ENCODE peak calls at places on chromosome 1, in five cellular contexts. O is right lobe of liver; W is IMR-90; F is CD4-positive, alpha-beta memory T cell; S is thoracic aorta. D is an unnamed sample.

GRCh38 chr1:178465011-178465410 is 31.8 kb downstream of the CLEC20A start:
- DNase-seq in S (no peak), F (no peak), W (peak; percentile 73), O (no peak), D (no peak)

GRCh38 chr1:211282023-211282373 is 22.8 kb downstream of the RCOR3 start:
- DNase-seq in S (no peak), F (no peak), O (no peak), W (no peak), D (no peak)

GRCh38 chr1:53115403-53116306 is 26.8 kb downstream of the SLC1A7 start:
- DNase-seq in S (no peak), F (no peak), O (no peak), W (peak; percentile 65), D (no peak)

GRCh38 chr1:7550981-7551380 is 220.1 kb upstream of the VAMP3 start:
- DNase-seq in S (no peak), O (peak; percentile 30), F (no peak), W (no peak), D (no peak)

GRCh38 chr1:167663002-167663772 is 33.2 kb downstream of the RCSD1 start:
- DNase-seq in O (no peak), F (no peak), S (no peak), W (peak; percentile 47), D (no peak)

GRCh38 chr1:56200446-56200845 is 378.9 kb downstream of the PLPP3 start:
- DNase-seq in F (no peak), S (no peak), W (peak; percentile 46), O (no peak), D (no peak)

GRCh38 chr1:147840909-147841308 is 61.7 kb upstream of the GJA8 start:
- DNase-seq in W (peak; percentile 9), F (no peak), S (no peak), O (no peak), D (no peak)

GRCh38 chr1:203621559-203622130 is 5.0 kb upstream of the ATP2B4 start:
- DNase-seq in O (no peak), S (no peak), F (no peak), W (no peak), D (no peak)

GRCh38 chr1:7388141-7388487 is 383.0 kb upstream of the VAMP3 start:
- DNase-seq in S (no peak), O (no peak), F (no peak), W (no peak), D (no peak)

GRCh38 chr1:201119826-201120225 is 7.2 kb downstream of the ASCL5 start:
- DNase-seq in F (no peak), S (no peak), W (no peak), O (no peak), D (no peak)

GRCh38 chr1:44643721-44644330 is 30.5 kb downstream of the TMEM53 start:
- DNase-seq in S (no peak), F (no peak), W (no peak), O (no peak), D (no peak)

GRCh38 chr1:44642925-44643324 is 31.4 kb downstream of the TMEM53 start:
- DNase-seq in W (no peak), O (no peak), F (no peak), S (no peak), D (no peak)

GRCh38 chr1:44640178-44640865 is 34.0 kb downstream of the TMEM53 start:
- DNase-seq in W (no peak), O (no peak), F (no peak), S (no peak), D (no peak)

GRCh38 chr1:44642255-44642654 is 32.0 kb downstream of the TMEM53 start:
- DNase-seq in S (no peak), F (no peak), O (no peak), W (no peak), D (no peak)

GRCh38 chr1:44641126-44642102 is 32.9 kb downstream of the TMEM53 start:
- DNase-seq in O (no peak), W (no peak), F (no peak), S (no peak), D (no peak)
- H3K36me3 ChIP-seq in O (peaks cover 9% of the 10 kb centered on the region), W (peaks cover 68% of the 10 kb centered on the region), F (peaks cover 83% of the 10 kb centered on the region), S (peaks cover 36% of the 10 kb centered on the region), D (peaks cover 8% of the 10 kb centered on the region)

DNA sequence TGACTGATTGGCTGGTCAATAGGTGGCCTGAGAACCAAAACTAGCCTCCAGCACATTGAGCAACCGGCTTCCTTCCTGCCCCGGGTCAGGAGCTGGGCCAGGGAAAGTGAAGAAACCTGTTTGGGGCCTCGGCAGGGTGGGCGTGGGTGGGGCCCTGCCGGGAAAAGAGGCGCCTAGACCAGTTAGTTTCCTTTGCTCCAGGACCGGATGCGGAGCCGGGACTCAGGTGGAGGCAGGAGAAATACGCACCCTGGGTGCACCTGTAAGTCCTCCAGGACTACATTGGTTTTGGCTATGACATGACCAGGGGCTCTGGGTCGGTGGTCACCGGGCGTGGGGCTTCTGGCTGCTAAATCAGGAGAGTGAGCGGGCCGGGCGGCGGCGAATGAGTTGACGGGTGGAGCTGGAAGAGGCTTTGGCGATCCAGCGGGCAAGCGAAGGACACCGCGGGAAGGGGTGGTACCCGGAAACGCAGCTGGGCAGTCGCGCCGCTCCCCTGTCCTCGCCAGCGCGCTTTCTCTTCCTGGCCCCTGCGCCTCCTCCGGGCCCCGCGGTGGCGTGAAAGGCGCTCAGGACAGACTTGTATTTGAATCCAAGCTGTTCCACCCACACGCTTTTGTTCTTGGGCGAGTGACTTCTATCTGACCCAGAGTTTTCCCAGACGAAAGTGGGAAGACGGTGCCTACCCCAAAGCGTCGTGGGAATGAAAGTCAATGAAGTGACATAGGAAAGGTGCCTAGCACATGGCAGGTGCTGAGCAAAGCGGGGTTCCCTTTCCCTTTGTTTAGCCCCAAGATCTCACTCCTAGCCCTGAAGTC is 30.6 kb upstream of the JUN start:
- DNase-seq in S (no peak), F (no peak), W (peak; percentile 39), O (peak; percentile 71), D (no peak)
- H3K27ac ChIP-seq in S (peak overlapping the region; percentile 99), F (peak overlapping the region; percentile 55), W (peak overlapping the region; percentile 68), O (peak overlapping the region; percentile 84), D (peak overlapping the region; percentile 77)

GRCh38 chr1:197799271-197799670 is 24.0 kb upstream of the DENND1B start:
- DNase-seq in O (no peak), S (no peak), W (peak; percentile 88), F (no peak), D (no peak)

GRCh38 chr1:197801111-197801482 is 25.8 kb upstream of the DENND1B start:
- DNase-seq in O (no peak), F (no peak), W (no peak), S (no peak), D (no peak)

GRCh38 chr1:197800379-197801110 is 25.3 kb upstream of the DENND1B start:
- DNase-seq in S (no peak), F (no peak), W (no peak), O (no peak), D (no peak)

GRCh38 chr1:197797010-197797409 is 21.7 kb upstream of the DENND1B start:
- DNase-seq in F (no peak), S (no peak), W (no peak), O (no peak), D (no peak)

DNA sequence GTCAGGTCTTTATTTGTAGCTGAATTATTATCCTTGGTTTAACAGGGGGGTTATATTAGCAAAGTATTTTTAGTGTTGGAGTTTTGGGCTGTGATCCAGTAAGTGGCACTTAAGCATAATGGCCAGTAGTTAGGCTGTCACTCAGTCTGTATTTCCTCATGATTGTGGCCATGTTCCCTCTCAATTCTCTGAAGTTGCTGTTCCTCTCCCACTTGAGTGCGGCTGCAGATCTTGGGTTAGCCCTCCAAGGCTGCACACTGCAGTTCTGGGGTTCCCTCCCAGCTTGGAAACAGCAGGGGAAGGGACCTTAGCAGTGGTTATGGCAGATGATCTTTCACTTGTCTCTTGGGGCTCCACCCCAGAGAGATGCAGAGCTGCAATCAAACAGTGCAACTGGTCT is 23.2 kb upstream of the DENND1B start:
- DNase-seq in W (no peak), S (no peak), F (no peak), O (no peak), D (no peak)
- H3K9me3 ChIP-seq in W (peaks cover 13% of the 10 kb centered on the region), S (peaks cover 13% of the 10 kb centered on the region), F (no peaks in the 10 kb centered on the region), O (no peaks in the 10 kb centered on the region), D (no peaks in the 10 kb centered on the region)

GRCh38 chr1:153939476-153939875 is 7.0 kb downstream of the DENND4B start:
- DNase-seq in S (no peak), F (no peak), O (peak; percentile 44), W (no peak), D (no peak)
- H3K36me3 ChIP-seq in S (peaks cover 54% of the 10 kb centered on the region), F (peaks cover 79% of the 10 kb centered on the region), O (peaks cover 31% of the 10 kb centered on the region), W (peaks cover 68% of the 10 kb centered on the region), D (peaks cover 86% of the 10 kb centered on the region)

DNA sequence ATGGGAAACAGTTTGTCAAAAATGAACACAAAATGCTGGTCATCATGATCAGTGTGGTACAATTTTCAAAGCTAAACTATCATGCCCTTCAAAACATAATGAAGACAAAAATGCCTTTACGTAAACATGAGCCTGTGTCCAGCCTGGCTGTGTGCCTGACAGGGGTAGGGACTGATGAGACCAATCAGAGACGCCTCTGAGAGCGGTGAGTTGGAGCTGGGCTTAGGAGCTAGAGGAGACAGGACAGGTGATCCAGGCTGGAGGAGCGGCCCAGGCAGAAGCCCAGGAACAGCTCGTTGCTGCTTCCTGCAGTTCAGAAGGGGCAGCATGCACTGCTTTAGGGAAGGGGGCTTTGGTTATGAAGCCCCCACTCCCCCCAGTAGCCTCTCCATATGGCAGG is 70.0 kb downstream of the ARHGEF10L start:
- DNase-seq in O (no peak), F (no peak), W (no peak), S (no peak), D (no peak)
- H3K27ac ChIP-seq in O (no peak overlapping the region), F (no peak overlapping the region), W (no peak overlapping the region), S (peak overlapping the region; percentile 68), D (no peak overlapping the region)

DNA sequence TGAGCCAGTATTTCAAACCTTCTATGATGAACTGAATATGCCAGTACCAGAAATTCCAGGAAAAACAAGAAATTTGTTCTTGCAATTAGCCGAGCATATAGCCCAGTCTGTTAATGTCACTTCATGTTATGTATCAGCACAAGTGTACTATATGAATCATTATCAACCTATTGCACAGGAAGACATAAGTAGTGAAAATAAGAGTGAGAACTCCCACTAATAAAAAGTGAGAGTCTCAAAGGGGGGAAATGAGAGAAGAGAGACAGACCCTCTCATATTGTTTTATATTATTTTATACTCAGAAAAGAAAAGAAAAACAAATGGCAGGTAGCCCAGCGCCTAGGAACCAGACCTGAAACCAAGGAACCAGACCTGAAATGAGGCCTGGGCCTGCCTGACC is 16.2 kb downstream of the JMJD4 start:
- DNase-seq in F (no peak), O (no peak), S (no peak), W (no peak), D (no peak)
- H3K9me3 ChIP-seq in F (no peaks in the 10 kb centered on the region), O (no peaks in the 10 kb centered on the region), S (peaks cover 38% of the 10 kb centered on the region), W (peaks cover 18% of the 10 kb centered on the region), D (no peaks in the 10 kb centered on the region)

DNA sequence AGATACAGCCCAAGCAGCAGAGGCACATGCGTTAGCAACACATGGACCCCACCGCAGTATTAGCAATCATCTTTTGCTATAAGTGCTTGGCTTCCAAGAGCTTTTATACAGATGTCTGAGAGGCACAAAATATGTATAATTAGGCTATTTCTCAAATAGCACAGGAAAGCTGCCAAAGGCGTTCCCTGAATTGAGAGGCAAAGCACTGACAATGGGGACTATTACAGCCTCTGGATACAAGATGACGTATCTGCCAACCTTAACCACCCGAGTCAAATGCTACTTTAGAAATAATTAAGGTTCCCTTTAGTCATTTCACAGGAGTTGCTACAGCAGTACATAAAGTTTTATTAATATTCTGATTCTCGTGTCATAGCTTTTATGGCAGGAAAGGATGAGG is 6.4 kb downstream of the STMN1 start:
- DNase-seq in W (no peak), S (no peak), F (no peak), O (no peak), D (no peak)
- H3K36me3 ChIP-seq in W (peaks cover 38% of the 10 kb centered on the region), S (no peaks in the 10 kb centered on the region), F (no peaks in the 10 kb centered on the region), O (no peaks in the 10 kb centered on the region), D (no peaks in the 10 kb centered on the region)

GRCh38 chr1:78223417-78224215 is 177.8 kb downstream of the GIPC2 start:
- DNase-seq in O (no peak), S (no peak), F (no peak), W (peak; percentile 64), D (no peak)
- H3K27ac ChIP-seq in O (peak overlapping the region; percentile 85), S (no peak overlapping the region), F (no peak overlapping the region), W (no peak overlapping the region), D (no peak overlapping the region)